ENCODE peak calls at places on chromosomes 6 and 20, in five cellular contexts. One of them, this sample, is unnamed.

GRCh38 chr6:27863962-27864905 is 48.0 kb downstream of the OR2B2 start:
- DNase-seq in head of caudate nucleus: no peak
- DNase-seq in H4: no peak
- DNase-seq in glutamatergic neuron: no peak
- DNase-seq in cardiac muscle cell: no peak
- DNase-seq in this sample: no peak

GRCh38 chr20:5072756-5073153 is 47.0 kb downstream of the PCNA start:
- DNase-seq in head of caudate nucleus: no peak
- DNase-seq in H4: no peak
- DNase-seq in glutamatergic neuron: no peak
- DNase-seq in cardiac muscle cell: no peak
- DNase-seq in this sample: no peak

GRCh38 chr6:17490724-17491123 is 97.3 kb downstream of the CAP2 start:
- DNase-seq in head of caudate nucleus: no peak
- DNase-seq in H4: peak
- DNase-seq in glutamatergic neuron: no peak
- DNase-seq in cardiac muscle cell: no peak
- DNase-seq in this sample: no peak

GRCh38 chr6:44867561-44868334 is 460.4 kb upstream of the RUNX2 start:
- DNase-seq in head of caudate nucleus: no peak
- DNase-seq in H4: no peak
- DNase-seq in glutamatergic neuron: no peak
- DNase-seq in cardiac muscle cell: no peak
- DNase-seq in this sample: no peak

GRCh38 chr6:33708516-33709204 is 2.8 kb downstream of the UQCC2 start:
- DNase-seq in head of caudate nucleus: no peak
- DNase-seq in H4: no peak
- DNase-seq in glutamatergic neuron: no peak
- DNase-seq in cardiac muscle cell: no peak
- DNase-seq in this sample: no peak

GRCh38 chr6:36677059-36677749 is 1.3 kb upstream of the CDKN1A start:
- DNase-seq in head of caudate nucleus: no peak
- DNase-seq in H4: no peak
- DNase-seq in glutamatergic neuron: no peak
- DNase-seq in cardiac muscle cell: no peak
- DNase-seq in this sample: no peak

GRCh38 chr6:7726416-7727149 is 684 bp downstream of the BMP6 start:
- DNase-seq in head of caudate nucleus: no peak
- DNase-seq in H4: no peak
- DNase-seq in glutamatergic neuron: peak
- DNase-seq in cardiac muscle cell: peak
- DNase-seq in this sample: no peak

GRCh38 chr20:41277049-41277448 is 40.5 kb downstream of the ZHX3 start:
- DNase-seq in head of caudate nucleus: no peak
- DNase-seq in H4: no peak
- DNase-seq in glutamatergic neuron: no peak
- DNase-seq in cardiac muscle cell: no peak
- DNase-seq in this sample: no peak

GRCh38 chr6:149225370-149225769 is 92.1 kb upstream of the TAB2 start:
- DNase-seq in head of caudate nucleus: no peak
- DNase-seq in H4: no peak
- DNase-seq in glutamatergic neuron: no peak
- DNase-seq in cardiac muscle cell: no peak
- DNase-seq in this sample: no peak

GRCh38 chr6:40489798-40490197 is 97.4 kb downstream of the LRFN2 start:
- DNase-seq in head of caudate nucleus: no peak
- DNase-seq in H4: no peak
- DNase-seq in glutamatergic neuron: no peak
- DNase-seq in cardiac muscle cell: no peak
- DNase-seq in this sample: no peak

GRCh38 chr20:62311150-62311549 is 8.4 kb downstream of the ADRM1 start:
- DNase-seq in head of caudate nucleus: no peak
- DNase-seq in H4: no peak
- DNase-seq in glutamatergic neuron: no peak
- DNase-seq in cardiac muscle cell: no peak
- DNase-seq in this sample: no peak

GRCh38 chr6:38528196-38528965 is 111.3 kb downstream of the BTBD9 start:
- DNase-seq in head of caudate nucleus: peak
- DNase-seq in H4: peak
- DNase-seq in glutamatergic neuron: no peak
- DNase-seq in cardiac muscle cell: no peak
- DNase-seq in this sample: no peak

GRCh38 chr20:57482148-57482547 is 42.8 kb downstream of the CTCFL start:
- DNase-seq in head of caudate nucleus: no peak
- DNase-seq in H4: no peak
- DNase-seq in glutamatergic neuron: no peak
- DNase-seq in cardiac muscle cell: no peak
- DNase-seq in this sample: no peak

GRCh38 chr6:120569689-120570088 is 764.6 kb downstream of the TBC1D32 start:
- DNase-seq in head of caudate nucleus: no peak
- DNase-seq in H4: no peak
- DNase-seq in glutamatergic neuron: no peak
- DNase-seq in cardiac muscle cell: no peak
- DNase-seq in this sample: no peak

GRCh38 chr6:28658475-28659249 is 133.0 kb downstream of the GPX5 start:
- DNase-seq in head of caudate nucleus: no peak
- DNase-seq in H4: no peak
- DNase-seq in glutamatergic neuron: no peak
- DNase-seq in cardiac muscle cell: peak
- DNase-seq in this sample: peak

GRCh38 chr6:10759312-10759839 is 11.8 kb downstream of the TMEM14B start:
- DNase-seq in head of caudate nucleus: no peak
- DNase-seq in H4: peak
- DNase-seq in glutamatergic neuron: no peak
- DNase-seq in cardiac muscle cell: peak
- DNase-seq in this sample: no peak